ENCODE peak calls at places on chromosomes 2 and 18, in eight cellular contexts. N is NB4, O is neural progenitor cell, W is ELR, L is psoas muscle, H is hippocampal formation, F is hepatic stellate cell, S is IMR-90. Y is an unnamed sample.

GRCh38 chr2:72015281-72015680 is 132.4 kb downstream of the CYP26B1 start:
- DNase-seq in L (no peak), W (no peak), S (no peak), O (no peak), H (no peak), F (no peak), N (no peak), Y (no peak)

GRCh38 chr2:178190938-178191910 is 3.1 kb upstream of the OSBPL6 start:
- DNase-seq in S (no peak), W (no peak), F (no peak), L (no peak), O (no peak), N (peak; percentile 4), H (no peak), Y (peak; percentile 46)

GRCh38 chr2:231965118-231965517 is 3.6 kb downstream of the DIS3L2 start:
- DNase-seq in F (no peak), S (no peak), N (peak; percentile 18), O (no peak), H (no peak), W (no peak), L (no peak), Y (peak; percentile 78)

GRCh38 chr2:221629478-221629877 is 57.4 kb upstream of the EPHA4 start:
- DNase-seq in W (peak; percentile 76), H (no peak), N (no peak), S (peak; percentile 87), O (no peak), F (peak; percentile 4), L (no peak), Y (no peak)

GRCh38 chr2:55437515-55438390 is 18.1 kb upstream of the CCDC88A start:
- DNase-seq in F (no peak), H (no peak), N (no peak), W (no peak), L (no peak), S (no peak), O (no peak), Y (no peak)

GRCh38 chr18:9534844-9535243 is 59.5 kb downstream of the RALBP1 start:
- DNase-seq in W (no peak), O (no peak), N (no peak), S (no peak), H (no peak), L (no peak), F (no peak), Y (no peak)

GRCh38 chr2:197810490-197810889 is 6.1 kb downstream of the PLCL1 start:
- DNase-seq in N (no peak), L (no peak), F (no peak), O (no peak), S (no peak), W (no peak), H (no peak), Y (no peak)

GRCh38 chr18:42614619-42615293 is 500.7 kb downstream of the RIT2 start:
- DNase-seq in L (no peak), S (no peak), H (peak; percentile 55), N (no peak), F (no peak), O (no peak), W (no peak), Y (no peak)

GRCh38 chr2:113240150-113240914 is 38.4 kb downstream of the PAX8 start:
- DNase-seq in N (peak; percentile 72), F (peak; percentile 94), H (peak; percentile 34), W (peak; percentile 77), S (peak; percentile 97), L (peak; percentile 93), O (no peak), Y (no peak)

GRCh38 chr18:55415258-55415871 is 172.6 kb downstream of the TCF4 start:
- DNase-seq in H (peak; percentile 90), N (peak; percentile 74), W (peak; percentile 83), F (no peak), S (peak; percentile 86), O (peak; percentile 90), L (peak; percentile 92), Y (peak; percentile 56)